ENCODE peak calls at places on chromosomes 12 and 14, in eight cellular contexts. One of them, this sample, is unnamed.

GRCh38 chr12:25083211-25083610 is 111.7 kb downstream of the DNAI7 start:
- DNase-seq in H9: no peak
- DNase-seq in osteocyte: no peak
- DNase-seq in dorsolateral prefrontal cortex: no peak
- DNase-seq in cardiac muscle cell: no peak
- DNase-seq in suprapubic skin: no peak
- DNase-seq in natural killer cell: no peak
- DNase-seq in neural crest cell: no peak
- DNase-seq in this sample: no peak

GRCh38 chr12:115404761-115405470 is 720.9 kb upstream of the TBX3 start:
- DNase-seq in H9: no peak
- DNase-seq in osteocyte: no peak
- DNase-seq in dorsolateral prefrontal cortex: no peak
- DNase-seq in cardiac muscle cell: no peak
- DNase-seq in suprapubic skin: no peak
- DNase-seq in natural killer cell: no peak
- DNase-seq in neural crest cell: no peak
- DNase-seq in this sample: no peak

GRCh38 chr12:37672655-37673260 is 643.8 kb upstream of the ALG10B start:
- DNase-seq in H9: no peak
- DNase-seq in osteocyte: no peak
- DNase-seq in dorsolateral prefrontal cortex: no peak
- DNase-seq in cardiac muscle cell: no peak
- DNase-seq in suprapubic skin: no peak
- DNase-seq in natural killer cell: no peak
- DNase-seq in neural crest cell: no peak
- DNase-seq in this sample: no peak

GRCh38 chr12:48125985-48126384 is 6.8 kb downstream of the PFKM start:
- DNase-seq in H9: no peak
- DNase-seq in osteocyte: no peak
- DNase-seq in dorsolateral prefrontal cortex: no peak
- DNase-seq in cardiac muscle cell: peak; percentile 85
- DNase-seq in suprapubic skin: no peak
- DNase-seq in natural killer cell: no peak
- DNase-seq in neural crest cell: no peak
- DNase-seq in this sample: no peak

GRCh38 chr14:68781161-68782021 is 11.5 kb downstream of the ZFP36L1 start:
- DNase-seq in H9: no peak
- DNase-seq in osteocyte: no peak
- DNase-seq in dorsolateral prefrontal cortex: no peak
- DNase-seq in cardiac muscle cell: no peak
- DNase-seq in suprapubic skin: peak; percentile 76
- DNase-seq in natural killer cell: peak; percentile 55
- DNase-seq in neural crest cell: no peak
- DNase-seq in this sample: no peak

GRCh38 chr14:36955967-36956366 is 216.4 kb downstream of the SLC25A21 start:
- DNase-seq in H9: no peak
- DNase-seq in osteocyte: no peak
- DNase-seq in dorsolateral prefrontal cortex: no peak
- DNase-seq in cardiac muscle cell: no peak
- DNase-seq in suprapubic skin: no peak
- DNase-seq in natural killer cell: no peak
- DNase-seq in neural crest cell: no peak
- DNase-seq in this sample: no peak

GRCh38 chr12:14450479-14450878 is 85.0 kb downstream of the ATF7IP start:
- DNase-seq in H9: no peak
- DNase-seq in osteocyte: no peak
- DNase-seq in dorsolateral prefrontal cortex: no peak
- DNase-seq in cardiac muscle cell: no peak
- DNase-seq in suprapubic skin: no peak
- DNase-seq in natural killer cell: no peak
- DNase-seq in neural crest cell: no peak
- DNase-seq in this sample: no peak

GRCh38 chr12:49201595-49202295 is 12.9 kb upstream of the TUBA1A start:
- DNase-seq in H9: peak; percentile 51
- DNase-seq in osteocyte: no peak
- DNase-seq in dorsolateral prefrontal cortex: no peak
- DNase-seq in cardiac muscle cell: no peak
- DNase-seq in suprapubic skin: no peak
- DNase-seq in natural killer cell: no peak
- DNase-seq in neural crest cell: no peak
- DNase-seq in this sample: no peak

GRCh38 chr14:94104731-94105130 is 5.8 kb upstream of the IFI27 start:
- DNase-seq in H9: no peak
- DNase-seq in osteocyte: no peak
- DNase-seq in dorsolateral prefrontal cortex: no peak
- DNase-seq in cardiac muscle cell: no peak
- DNase-seq in suprapubic skin: no peak
- DNase-seq in natural killer cell: no peak
- DNase-seq in neural crest cell: no peak
- DNase-seq in this sample: no peak

GRCh38 chr14:100471451-100472093 is 115.6 kb downstream of the BEGAIN start:
- DNase-seq in H9: no peak
- DNase-seq in osteocyte: no peak
- DNase-seq in dorsolateral prefrontal cortex: no peak
- DNase-seq in cardiac muscle cell: no peak
- DNase-seq in suprapubic skin: no peak
- DNase-seq in natural killer cell: no peak
- DNase-seq in neural crest cell: no peak
- DNase-seq in this sample: no peak

GRCh38 chr14:95040723-95041476 is 116.4 kb downstream of the DICER1 start:
- DNase-seq in H9: peak; percentile 14
- DNase-seq in osteocyte: peak; percentile 54
- DNase-seq in dorsolateral prefrontal cortex: no peak
- DNase-seq in cardiac muscle cell: no peak
- DNase-seq in suprapubic skin: no peak
- DNase-seq in natural killer cell: no peak
- DNase-seq in neural crest cell: no peak
- DNase-seq in this sample: no peak

GRCh38 chr12:2212971-2213869 is 160.4 kb downstream of the CACNA1C start:
- DNase-seq in H9: no peak
- DNase-seq in osteocyte: no peak
- DNase-seq in dorsolateral prefrontal cortex: peak; percentile 71
- DNase-seq in cardiac muscle cell: peak; percentile 62
- DNase-seq in suprapubic skin: no peak
- DNase-seq in natural killer cell: no peak
- DNase-seq in neural crest cell: no peak
- DNase-seq in this sample: no peak

GRCh38 chr12:122437656-122438121 is 15.2 kb upstream of the CLIP1 start:
- DNase-seq in H9: no peak
- DNase-seq in osteocyte: no peak
- DNase-seq in dorsolateral prefrontal cortex: peak; percentile 83
- DNase-seq in cardiac muscle cell: no peak
- DNase-seq in suprapubic skin: peak; percentile 82
- DNase-seq in natural killer cell: no peak
- DNase-seq in neural crest cell: no peak
- DNase-seq in this sample: no peak

GRCh38 chr12:77433799-77434198 is 368.4 kb upstream of the E2F7 start:
- DNase-seq in H9: no peak
- DNase-seq in osteocyte: no peak
- DNase-seq in dorsolateral prefrontal cortex: no peak
- DNase-seq in cardiac muscle cell: no peak
- DNase-seq in suprapubic skin: no peak
- DNase-seq in natural killer cell: no peak
- DNase-seq in neural crest cell: no peak
- DNase-seq in this sample: no peak

GRCh38 chr12:6620137-6620884 is 13.1 kb upstream of the CHD4 start:
- DNase-seq in H9: peak; percentile 96
- DNase-seq in osteocyte: no peak
- DNase-seq in dorsolateral prefrontal cortex: no peak
- DNase-seq in cardiac muscle cell: peak; percentile 47
- DNase-seq in suprapubic skin: no peak
- DNase-seq in natural killer cell: no peak
- DNase-seq in neural crest cell: peak; percentile 53
- DNase-seq in this sample: peak; percentile 85

GRCh38 chr12:2284857-2285256 is 232.1 kb downstream of the CACNA1C start:
- DNase-seq in H9: peak; percentile 95
- DNase-seq in osteocyte: peak; percentile 94
- DNase-seq in dorsolateral prefrontal cortex: peak; percentile 62
- DNase-seq in cardiac muscle cell: peak; percentile 91
- DNase-seq in suprapubic skin: no peak
- DNase-seq in natural killer cell: no peak
- DNase-seq in neural crest cell: peak; percentile 69
- DNase-seq in this sample: peak; percentile 78

GRCh38 chr12:91811481-91812287 is 334.0 kb downstream of the BTG1 start:
- DNase-seq in H9: peak; percentile 66
- DNase-seq in osteocyte: no peak
- DNase-seq in dorsolateral prefrontal cortex: peak; percentile 80
- DNase-seq in cardiac muscle cell: peak; percentile 71
- DNase-seq in suprapubic skin: no peak
- DNase-seq in natural killer cell: peak; percentile 67
- DNase-seq in neural crest cell: peak; percentile 74
- DNase-seq in this sample: peak; percentile 44

GRCh38 chr14:52272375-52272774 is 4.9 kb downstream of the PTGDR start:
- DNase-seq in H9: no peak
- DNase-seq in osteocyte: no peak
- DNase-seq in dorsolateral prefrontal cortex: no peak
- DNase-seq in cardiac muscle cell: peak; percentile 23
- DNase-seq in suprapubic skin: no peak
- DNase-seq in natural killer cell: no peak
- DNase-seq in neural crest cell: no peak
- DNase-seq in this sample: no peak
- TF ChIP-seq CTCF in H9: peak; percentile 68
- TF ChIP-seq CTCF in osteocyte: peak; percentile 66
- TF ChIP-seq CTCF in dorsolateral prefrontal cortex: no peak
- TF ChIP-seq CTCF in cardiac muscle cell: peak; percentile 46
- TF ChIP-seq CTCF in suprapubic skin: no peak
- TF ChIP-seq CTCF in natural killer cell: peak; percentile 70
- TF ChIP-seq CTCF in neural crest cell: peak; percentile 33
- TF ChIP-seq CTCF in this sample: peak; percentile 37

GRCh38 chr14:101758913-101759593 is 2.5 kb upstream of the PPP2R5C start:
- DNase-seq in H9: no peak
- DNase-seq in osteocyte: no peak
- DNase-seq in dorsolateral prefrontal cortex: no peak
- DNase-seq in cardiac muscle cell: no peak
- DNase-seq in suprapubic skin: no peak
- DNase-seq in natural killer cell: no peak
- DNase-seq in neural crest cell: no peak
- DNase-seq in this sample: no peak

GRCh38 chr14:101755591-101756324 is 5.8 kb upstream of the PPP2R5C start:
- DNase-seq in H9: no peak
- DNase-seq in osteocyte: peak; percentile 80
- DNase-seq in dorsolateral prefrontal cortex: no peak
- DNase-seq in cardiac muscle cell: no peak
- DNase-seq in suprapubic skin: no peak
- DNase-seq in natural killer cell: no peak
- DNase-seq in neural crest cell: no peak
- DNase-seq in this sample: no peak

GRCh38 chr14:101754893-101755292 is 6.6 kb upstream of the PPP2R5C start:
- DNase-seq in H9: no peak
- DNase-seq in osteocyte: peak; percentile 53
- DNase-seq in dorsolateral prefrontal cortex: no peak
- DNase-seq in cardiac muscle cell: no peak
- DNase-seq in suprapubic skin: no peak
- DNase-seq in natural killer cell: no peak
- DNase-seq in neural crest cell: no peak
- DNase-seq in this sample: no peak

GRCh38 chr14:101757839-101758211 is 3.7 kb upstream of the PPP2R5C start:
- DNase-seq in H9: no peak
- DNase-seq in osteocyte: no peak
- DNase-seq in dorsolateral prefrontal cortex: no peak
- DNase-seq in cardiac muscle cell: no peak
- DNase-seq in suprapubic skin: no peak
- DNase-seq in natural killer cell: no peak
- DNase-seq in neural crest cell: no peak
- DNase-seq in this sample: no peak

DNA sequence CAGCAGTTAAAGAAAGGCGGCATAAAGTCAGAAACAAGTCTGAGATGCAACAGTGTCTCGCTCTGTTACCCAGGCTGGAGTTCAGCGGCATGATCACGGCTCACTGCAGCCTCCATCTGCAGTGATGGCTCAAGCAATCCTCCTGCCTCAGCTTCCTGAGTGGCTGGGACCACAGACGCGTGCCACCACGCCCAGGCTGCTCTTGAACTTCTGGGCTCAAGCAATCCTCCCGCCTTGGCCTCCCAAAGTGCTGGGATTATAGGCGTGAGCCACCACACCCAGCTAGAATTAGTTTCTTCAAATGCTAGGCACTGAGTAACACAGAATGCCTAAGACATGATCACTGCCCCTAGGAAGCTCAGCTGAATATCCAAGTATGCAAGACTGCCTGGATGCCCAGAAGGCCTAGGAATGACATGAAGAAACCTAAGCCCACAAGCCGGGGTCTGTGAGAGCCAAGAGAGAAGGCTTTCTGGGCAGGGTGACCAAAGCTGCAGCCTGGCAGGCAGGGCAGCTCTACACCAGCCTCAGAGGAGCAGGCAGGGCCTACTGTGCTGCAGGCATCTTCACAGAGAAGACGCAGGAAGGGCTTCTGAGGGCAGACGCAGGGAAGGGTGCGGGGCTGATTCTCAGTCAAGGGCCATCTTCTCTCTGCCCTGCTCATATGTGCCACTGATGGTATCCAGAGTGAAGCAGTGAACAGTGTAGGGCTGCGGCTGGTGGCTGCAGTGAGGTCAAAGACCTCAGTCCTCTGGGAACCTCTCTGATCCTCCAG is 4.3 kb upstream of the PPP2R5C start:
- DNase-seq in H9: no peak
- DNase-seq in osteocyte: peak; percentile 23
- DNase-seq in dorsolateral prefrontal cortex: no peak
- DNase-seq in cardiac muscle cell: no peak
- DNase-seq in suprapubic skin: no peak
- DNase-seq in natural killer cell: no peak
- DNase-seq in neural crest cell: no peak
- DNase-seq in this sample: no peak
- TF ChIP-seq CTCF in H9: no peak
- TF ChIP-seq CTCF in osteocyte: no peak
- TF ChIP-seq CTCF in dorsolateral prefrontal cortex: no peak
- TF ChIP-seq CTCF in cardiac muscle cell: no peak
- TF ChIP-seq CTCF in suprapubic skin: no peak
- TF ChIP-seq CTCF in natural killer cell: no peak
- TF ChIP-seq CTCF in neural crest cell: no peak
- TF ChIP-seq CTCF in this sample: no peak

GRCh38 chr14:102759416-102759815 is 17.8 kb upstream of the TRAF3 start:
- DNase-seq in H9: peak; percentile 42
- DNase-seq in osteocyte: no peak
- DNase-seq in dorsolateral prefrontal cortex: no peak
- DNase-seq in cardiac muscle cell: no peak
- DNase-seq in suprapubic skin: no peak
- DNase-seq in natural killer cell: no peak
- DNase-seq in neural crest cell: no peak
- DNase-seq in this sample: no peak
- TF ChIP-seq CTCF in H9: peak; percentile 27
- TF ChIP-seq CTCF in osteocyte: no peak
- TF ChIP-seq CTCF in dorsolateral prefrontal cortex: no peak
- TF ChIP-seq CTCF in cardiac muscle cell: no peak
- TF ChIP-seq CTCF in suprapubic skin: no peak
- TF ChIP-seq CTCF in natural killer cell: no peak
- TF ChIP-seq CTCF in neural crest cell: no peak
- TF ChIP-seq CTCF in this sample: no peak

DNA sequence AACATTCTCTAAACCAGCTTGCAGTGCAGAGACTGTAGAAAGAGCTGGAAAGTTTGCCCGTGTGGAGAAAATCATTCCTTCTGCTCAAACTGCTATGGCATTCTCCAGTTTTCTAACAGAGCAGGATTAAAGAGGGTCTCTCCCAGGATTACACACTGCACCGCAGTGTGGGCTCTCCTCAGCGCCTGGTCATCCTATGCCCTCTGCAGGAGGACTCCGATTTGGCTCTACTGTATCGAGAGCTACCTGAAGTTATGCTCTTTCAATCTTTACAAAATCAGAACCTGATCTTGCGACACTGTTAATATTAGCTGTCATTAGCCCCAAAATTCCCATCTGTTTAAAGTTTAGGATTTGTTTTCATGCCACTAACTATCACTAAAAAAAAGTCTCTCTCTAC is 33.0 kb downstream of the BHLHE41 start:
- DNase-seq in H9: peak; percentile 57
- DNase-seq in osteocyte: no peak
- DNase-seq in dorsolateral prefrontal cortex: no peak
- DNase-seq in cardiac muscle cell: peak; percentile 32
- DNase-seq in suprapubic skin: no peak
- DNase-seq in natural killer cell: no peak
- DNase-seq in neural crest cell: no peak
- DNase-seq in this sample: no peak
- TF ChIP-seq CTCF in H9: peak; percentile 60
- TF ChIP-seq CTCF in osteocyte: peak; percentile 39
- TF ChIP-seq CTCF in dorsolateral prefrontal cortex: peak; percentile 43
- TF ChIP-seq CTCF in cardiac muscle cell: peak; percentile 25
- TF ChIP-seq CTCF in suprapubic skin: no peak
- TF ChIP-seq CTCF in natural killer cell: no peak
- TF ChIP-seq CTCF in neural crest cell: peak; percentile 27
- TF ChIP-seq CTCF in this sample: peak; percentile 47